ENCODE peak calls at places on chromosomes 13 and 19, in four cellular contexts. O is BE2C, E is nephron progenitor cell, X is MV-4-11. R is an unnamed sample.

GRCh38 chr19:7153008-7153407 is 83.5 kb downstream of the ZNF557 start:
- DNase-seq in O (no peak), E (no peak), X (no peak), R (no peak)

GRCh38 chr19:39297931-39298634 is 1.9 kb downstream of the IFNL1 start:
- DNase-seq in O (no peak), E (no peak), X (peak; percentile 25), R (no peak)

GRCh38 chr19:48752511-48753365 is at the start of gene FUT1:
- DNase-seq in O (peak; percentile 54), E (peak; percentile 70), X (no peak), R (no peak)

GRCh38 chr19:14772467-14772866 is 5.9 kb downstream of the ADGRE2 start:
- DNase-seq in O (no peak), E (no peak), X (no peak), R (no peak)

GRCh38 chr13:43388282-43389034 is 365.1 kb downstream of the DNAJC15 start:
- DNase-seq in O (no peak), E (no peak), X (no peak), R (no peak)

GRCh38 chr13:47945738-47946137 is 55.3 kb downstream of the SUCLA2 start:
- DNase-seq in O (no peak), E (no peak), X (no peak), R (no peak)

GRCh38 chr19:11856568-11857264 is 8.2 kb downstream of the ZNF439 start:
- DNase-seq in O (no peak), E (no peak), X (no peak), R (no peak)

GRCh38 chr13:35143123-35143522 is 201.1 kb downstream of the NBEA start:
- DNase-seq in O (no peak), E (no peak), X (no peak), R (peak; percentile 4)

GRCh38 chr19:23991170-23991569 is 76.5 kb downstream of the ZNF726 start:
- DNase-seq in O (no peak), E (no peak), X (no peak), R (no peak)

R was measured in AML-193.